ENCODE peak calls at places on chromosomes 3 and 15, in ten cellular contexts. One of them, this sample, is unnamed.

GRCh38 chr3:112908252-112908651 is 61.6 kb upstream of the CD200R1L start:
- DNase-seq in Peyer's patch: no peak
- DNase-seq in AG08395: no peak
- DNase-seq in tibial artery: no peak
- DNase-seq in stimulated activated CD4-positive, alpha-beta T cell treated with anti-CD3 and anti-CD28 coated beads, Interleukin-4, amount 100 ng/mL, for 24 hours: no peak
- DNase-seq in bronchial epithelial cell: peak; percentile 13
- DNase-seq in nephron progenitor cell: no peak
- DNase-seq in SW480: no peak
- DNase-seq in M059J: no peak
- DNase-seq in A549: no peak
- DNase-seq in this sample: no peak

GRCh38 chr3:4340411-4341335 is 37.5 kb downstream of the SETMAR start:
- DNase-seq in M059J: no peak
- DNase-seq in stimulated activated CD4-positive, alpha-beta T cell treated with anti-CD3 and anti-CD28 coated beads, Interleukin-4, amount 100 ng/mL, for 24 hours: no peak
- DNase-seq in nephron progenitor cell: no peak
- DNase-seq in AG08395: no peak
- DNase-seq in Peyer's patch: no peak
- DNase-seq in SW480: no peak
- DNase-seq in tibial artery: no peak
- DNase-seq in A549: no peak
- DNase-seq in bronchial epithelial cell: no peak
- DNase-seq in this sample: no peak

GRCh38 chr3:51700403-51700802 is 6.5 kb upstream of the GRM2 start:
- DNase-seq in Peyer's patch: no peak
- DNase-seq in SW480: no peak
- DNase-seq in nephron progenitor cell: no peak
- DNase-seq in tibial artery: no peak
- DNase-seq in AG08395: no peak
- DNase-seq in M059J: no peak
- DNase-seq in A549: no peak
- DNase-seq in bronchial epithelial cell: no peak
- DNase-seq in stimulated activated CD4-positive, alpha-beta T cell treated with anti-CD3 and anti-CD28 coated beads, Interleukin-4, amount 100 ng/mL, for 24 hours: no peak
- DNase-seq in this sample: no peak

GRCh38 chr3:59502806-59503205 is 453.0 kb upstream of the CFAP20DC start:
- DNase-seq in SW480: peak; percentile 24
- DNase-seq in stimulated activated CD4-positive, alpha-beta T cell treated with anti-CD3 and anti-CD28 coated beads, Interleukin-4, amount 100 ng/mL, for 24 hours: peak; percentile 55
- DNase-seq in tibial artery: no peak
- DNase-seq in bronchial epithelial cell: peak; percentile 93
- DNase-seq in M059J: peak; percentile 89
- DNase-seq in Peyer's patch: no peak
- DNase-seq in nephron progenitor cell: no peak
- DNase-seq in AG08395: peak; percentile 93
- DNase-seq in A549: no peak
- DNase-seq in this sample: no peak

GRCh38 chr3:158961497-158961896 is 159.6 kb downstream of the MFSD1 start:
- DNase-seq in M059J: no peak
- DNase-seq in tibial artery: no peak
- DNase-seq in nephron progenitor cell: no peak
- DNase-seq in SW480: no peak
- DNase-seq in bronchial epithelial cell: no peak
- DNase-seq in Peyer's patch: no peak
- DNase-seq in AG08395: no peak
- DNase-seq in stimulated activated CD4-positive, alpha-beta T cell treated with anti-CD3 and anti-CD28 coated beads, Interleukin-4, amount 100 ng/mL, for 24 hours: no peak
- DNase-seq in A549: no peak
- DNase-seq in this sample: no peak

GRCh38 chr3:171175840-171176239 is 149.3 kb upstream of the SLC2A2 start:
- DNase-seq in M059J: peak; percentile 53
- DNase-seq in SW480: no peak
- DNase-seq in Peyer's patch: no peak
- DNase-seq in nephron progenitor cell: no peak
- DNase-seq in tibial artery: no peak
- DNase-seq in AG08395: peak; percentile 12
- DNase-seq in stimulated activated CD4-positive, alpha-beta T cell treated with anti-CD3 and anti-CD28 coated beads, Interleukin-4, amount 100 ng/mL, for 24 hours: no peak
- DNase-seq in A549: no peak
- DNase-seq in bronchial epithelial cell: no peak
- DNase-seq in this sample: no peak

GRCh38 chr3:72307438-72308105 is 522.6 kb upstream of the PROK2 start:
- DNase-seq in A549: no peak
- DNase-seq in Peyer's patch: no peak
- DNase-seq in bronchial epithelial cell: no peak
- DNase-seq in SW480: no peak
- DNase-seq in AG08395: no peak
- DNase-seq in stimulated activated CD4-positive, alpha-beta T cell treated with anti-CD3 and anti-CD28 coated beads, Interleukin-4, amount 100 ng/mL, for 24 hours: no peak
- DNase-seq in M059J: no peak
- DNase-seq in nephron progenitor cell: no peak
- DNase-seq in tibial artery: no peak
- DNase-seq in this sample: no peak

GRCh38 chr15:33284336-33284735 is 26.4 kb upstream of the RYR3 start:
- DNase-seq in SW480: no peak
- DNase-seq in A549: no peak
- DNase-seq in AG08395: no peak
- DNase-seq in tibial artery: no peak
- DNase-seq in nephron progenitor cell: no peak
- DNase-seq in stimulated activated CD4-positive, alpha-beta T cell treated with anti-CD3 and anti-CD28 coated beads, Interleukin-4, amount 100 ng/mL, for 24 hours: no peak
- DNase-seq in Peyer's patch: no peak
- DNase-seq in M059J: no peak
- DNase-seq in bronchial epithelial cell: peak; percentile 69
- DNase-seq in this sample: no peak

GRCh38 chr15:77012117-77012712 is 17.3 kb downstream of the PSTPIP1 start:
- DNase-seq in bronchial epithelial cell: no peak
- DNase-seq in AG08395: no peak
- DNase-seq in nephron progenitor cell: no peak
- DNase-seq in A549: no peak
- DNase-seq in SW480: no peak
- DNase-seq in M059J: no peak
- DNase-seq in tibial artery: no peak
- DNase-seq in stimulated activated CD4-positive, alpha-beta T cell treated with anti-CD3 and anti-CD28 coated beads, Interleukin-4, amount 100 ng/mL, for 24 hours: no peak
- DNase-seq in Peyer's patch: no peak
- DNase-seq in this sample: no peak

GRCh38 chr3:39013289-39013688 is 38.5 kb downstream of the SCN11A start:
- DNase-seq in M059J: no peak
- DNase-seq in Peyer's patch: no peak
- DNase-seq in stimulated activated CD4-positive, alpha-beta T cell treated with anti-CD3 and anti-CD28 coated beads, Interleukin-4, amount 100 ng/mL, for 24 hours: no peak
- DNase-seq in SW480: peak; percentile 31
- DNase-seq in A549: no peak
- DNase-seq in AG08395: no peak
- DNase-seq in bronchial epithelial cell: no peak
- DNase-seq in nephron progenitor cell: no peak
- DNase-seq in tibial artery: no peak
- DNase-seq in this sample: no peak